ENCODE peak calls at places on chromosomes 13 and 19, in seven cellular contexts. G is stimulated activated naive CD8-positive, alpha-beta T cell treated with anti-CD3 and anti-CD28 coated beads, Interleukin-15, Interleukin-2, amounts not matched to agents 100 U/mL and 50 U/mL, for 24 hours; L is stomach; C is choroid plexus epithelial cell; O is CD8-positive, alpha-beta memory T cell; K is CD4-positive, alpha-beta T cell; X is T-cell. M is an unnamed sample.

GRCh38 chr13:98787173-98787572 is 34.7 kb upstream of the SLC15A1 start:
- DNase-seq in G (no peak), L (no peak), C (no peak), O (no peak), K (no peak), X (no peak), M (no peak)

GRCh38 chr19:13723206-13723605 is 41.1 kb upstream of the MRI1 start:
- DNase-seq in G (no peak), L (no peak), C (peak; percentile 19), O (no peak), K (no peak), X (no peak), M (no peak)

GRCh38 chr19:34327851-34328250 is 37.1 kb upstream of the GPI start:
- DNase-seq in G (no peak), L (no peak), C (no peak), O (no peak), K (no peak), X (no peak), M (no peak)

GRCh38 chr13:33017410-33017929 is 1.2 kb downstream of the KL start:
- DNase-seq in G (peak; percentile 30), L (peak; percentile 59), C (peak; percentile 81), O (peak; percentile 18), K (no peak), X (peak; percentile 13), M (peak; percentile 66)

GRCh38 chr19:11296264-11296663 is 304 bp downstream of the TSPAN16 start:
- DNase-seq in G (no peak), L (no peak), C (no peak), O (no peak), K (no peak), X (no peak), M (no peak)

GRCh38 chr19:55857149-55857548 is 20.8 kb downstream of the NLRP4 start:
- DNase-seq in G (no peak), L (no peak), C (no peak), O (no peak), K (no peak), X (no peak), M (no peak)

GRCh38 chr19:42487025-42487797 is 41.1 kb downstream of the CEACAM1 start:
- DNase-seq in G (no peak), L (no peak), C (no peak), O (no peak), K (no peak), X (no peak), M (no peak)

GRCh38 chr13:91185294-91185863 is 162.1 kb upstream of the MIR17HG start:
- DNase-seq in G (no peak), L (no peak), C (peak; percentile 53), O (no peak), K (no peak), X (no peak), M (peak; percentile 28)

GRCh38 chr13:51997641-51998330 is 13.5 kb downstream of the ATP7B start:
- DNase-seq in G (no peak), L (peak; percentile 44), C (peak; percentile 28), O (no peak), K (no peak), X (no peak), M (peak; percentile 63)

GRCh38 chr13:48118025-48118424 is 23.1 kb upstream of the MED4 start:
- DNase-seq in G (no peak), L (no peak), C (no peak), O (no peak), K (no peak), X (no peak), M (no peak)

GRCh38 chr13:40571338-40571737 is 95.1 kb downstream of the FOXO1 start:
- DNase-seq in G (no peak), L (no peak), C (no peak), O (no peak), K (no peak), X (no peak), M (no peak)

GRCh38 chr19:19642506-19643157 is 825 bp downstream of the GMIP start:
- DNase-seq in G (peak; percentile 67), L (no peak), C (no peak), O (peak; percentile 38), K (peak; percentile 34), X (peak; percentile 33), M (no peak)

GRCh38 chr19:30696514-30696913 is 324.3 kb downstream of the ZNF536 start:
- DNase-seq in G (peak; percentile 5), L (no peak), C (peak; percentile 44), O (no peak), K (no peak), X (no peak), M (peak; percentile 85)

GRCh38 chr13:79482271-79482970 is 1.5 kb downstream of the NDFIP2 start:
- DNase-seq in G (no peak), L (no peak), C (peak; percentile 53), O (no peak), K (no peak), X (no peak), M (no peak)

GRCh38 chr13:21688056-21688455 is 17.2 kb downstream of the FGF9 start:
- DNase-seq in G (no peak), L (no peak), C (no peak), O (no peak), K (no peak), X (no peak), M (no peak)

GRCh38 chr19:36031308-36031707 is 1.4 kb downstream of the CLIP3 start:
- DNase-seq in G (no peak), L (no peak), C (no peak), O (no peak), K (no peak), X (no peak), M (no peak)

GRCh38 chr19:46963093-46963734 is 56.4 kb upstream of the NPAS1 start:
- DNase-seq in G (peak; percentile 20), L (no peak), C (peak; percentile 87), O (no peak), K (no peak), X (no peak), M (no peak)

GRCh38 chr13:33328691-33329090 is 43.1 kb upstream of the STARD13 start:
- DNase-seq in G (no peak), L (no peak), C (no peak), O (no peak), K (no peak), X (no peak), M (no peak)

GRCh38 chr13:33471182-33471581 is 185.6 kb upstream of the STARD13 start:
- DNase-seq in G (no peak), L (no peak), C (no peak), O (no peak), K (no peak), X (no peak), M (no peak)

GRCh38 chr19:34461375-34462100 is 20.0 kb upstream of the WTIP start:
- DNase-seq in G (no peak), L (no peak), C (peak; percentile 61), O (no peak), K (no peak), X (no peak), M (no peak)

GRCh38 chr13:30395192-30396158 is 26.8 kb upstream of the UBE2L5 start:
- DNase-seq in G (peak; percentile 65), L (peak; percentile 97), C (peak; percentile 98), O (peak; percentile 74), K (peak; percentile 74), X (peak; percentile 75), M (peak; percentile 78)

GRCh38 chr19:17281391-17282304 is at the start of gene ANKLE1:
- DNase-seq in G (peak; percentile 82), L (peak; percentile 32), C (no peak), O (no peak), K (no peak), X (no peak), M (peak; percentile 88)

GRCh38 chr19:23410155-23410554 is 14.9 kb upstream of the ZNF91 start:
- DNase-seq in G (no peak), L (no peak), C (no peak), O (no peak), K (no peak), X (no peak), M (no peak)

GRCh38 chr19:19406878-19407639 is 1.6 kb downstream of the GATAD2A start:
- DNase-seq in G (peak; percentile 54), L (peak; percentile 59), C (peak; percentile 52), O (peak; percentile 40), K (peak; percentile 48), X (peak; percentile 38), M (no peak)

GRCh38 chr19:3618144-3618810 is 8.3 kb downstream of the CACTIN start:
- DNase-seq in G (peak; percentile 79), L (peak; percentile 73), C (peak; percentile 61), O (peak; percentile 55), K (peak; percentile 51), X (peak; percentile 40), M (peak; percentile 79)

GRCh38 chr19:46474211-46474610 is 2.8 kb upstream of the PNMA8A start:
- DNase-seq in G (no peak), L (no peak), C (no peak), O (no peak), K (no peak), X (no peak), M (no peak)

GRCh38 chr19:30785728-30786127 is 413.5 kb downstream of the ZNF536 start:
- DNase-seq in G (no peak), L (no peak), C (peak; percentile 2), O (no peak), K (no peak), X (no peak), M (peak; percentile 30)

GRCh38 chr13:39577203-39577602 is 25.8 kb downstream of the LHFPL6 start:
- DNase-seq in G (no peak), L (no peak), C (no peak), O (no peak), K (no peak), X (no peak), M (no peak)